ENCODE peak calls at places on chromosomes 16 and 17, in ten cellular contexts. T is IMR-90, O is psoas muscle, V is breast epithelium, W is PC-3, G is lower lobe of right lung, A is AG04450, Z is MM.1S, U is A549, L is K562. K is an unnamed sample.

GRCh38 chr17:44543213-44543904 is 13.9 kb upstream of the FZD2 start:
- DNase-seq in T (peak), O (no peak), V (no peak), W (peak), G (peak), A (peak), Z (no peak), U (peak), L (no peak), K (no peak)

GRCh38 chr16:68146583-68146982 is 61.4 kb downstream of the NFATC3 start:
- DNase-seq in T (peak), O (no peak), V (no peak), W (no peak), G (no peak), A (peak), Z (no peak), U (peak), L (no peak), K (no peak)

GRCh38 chr17:34155947-34156346 is 99.1 kb upstream of the CCL2 start:
- DNase-seq in T (no peak), O (no peak), V (no peak), W (no peak), G (no peak), A (no peak), Z (no peak), U (no peak), L (no peak), K (no peak)

GRCh38 chr17:29212681-29213121 is 32.5 kb upstream of the MYO18A start:
- DNase-seq in T (peak), O (no peak), V (peak), W (no peak), G (no peak), A (no peak), Z (no peak), U (no peak), L (no peak), K (no peak)

GRCh38 chr17:20262116-20262977 is 205.0 kb downstream of the LGALS9B start:
- DNase-seq in T (no peak), O (no peak), V (no peak), W (no peak), G (no peak), A (no peak), Z (no peak), U (no peak), L (no peak), K (no peak)

GRCh38 chr17:7122386-7122785 is 7.8 kb upstream of the ASGR2 start:
- DNase-seq in T (peak), O (no peak), V (no peak), W (no peak), G (no peak), A (no peak), Z (peak), U (no peak), L (no peak), K (no peak)

GRCh38 chr16:13936596-13937081 is 16.7 kb downstream of the ERCC4 start:
- DNase-seq in T (peak), O (peak), V (no peak), W (peak), G (no peak), A (no peak), Z (no peak), U (peak), L (no peak), K (no peak)

GRCh38 chr17:69486779-69487637 is 72.5 kb downstream of the MAP2K6 start:
- DNase-seq in T (no peak), O (no peak), V (no peak), W (no peak), G (no peak), A (no peak), Z (no peak), U (no peak), L (no peak), K (no peak)

GRCh38 chr17:45784583-45785372 is 658 bp downstream of the CRHR1 start:
- DNase-seq in T (no peak), O (peak), V (no peak), W (peak), G (peak), A (no peak), Z (no peak), U (no peak), L (peak), K (peak)

GRCh38 chr17:49515196-49515770 is 20.2 kb downstream of the NGFR start:
- DNase-seq in T (peak), O (peak), V (peak), W (peak), G (peak), A (peak), Z (peak), U (peak), L (peak), K (no peak)

GRCh38 chr16:23608194-23608593 is 12.1 kb upstream of the NDUFAB1 start:
- DNase-seq in T (peak), O (no peak), V (no peak), W (peak), G (no peak), A (peak), Z (no peak), U (peak), L (no peak), K (no peak)

GRCh38 chr17:38864636-38865398 is 5.0 kb upstream of the LASP1 start:
- DNase-seq in T (peak), O (no peak), V (no peak), W (no peak), G (no peak), A (no peak), Z (no peak), U (peak), L (no peak), K (no peak)

GRCh38 chr16:64449511-64449910 is 672.4 kb downstream of the CDH11 start:
- DNase-seq in T (no peak), O (no peak), V (no peak), W (no peak), G (no peak), A (no peak), Z (no peak), U (no peak), L (no peak), K (no peak)

GRCh38 chr17:40345161-40346034 is 19.1 kb downstream of the GJD3 start:
- DNase-seq in T (peak), O (peak), V (peak), W (peak), G (peak), A (no peak), Z (no peak), U (peak), L (peak), K (no peak)

GRCh38 chr16:23557779-23558330 is 328 bp downstream of the UBFD1 start:
- DNase-seq in T (peak), O (no peak), V (peak), W (no peak), G (no peak), A (no peak), Z (peak), U (no peak), L (no peak), K (no peak)

GRCh38 chr17:42347198-42347597 is 41.0 kb downstream of the STAT3 start:
- DNase-seq in T (peak), O (no peak), V (peak), W (no peak), G (no peak), A (peak), Z (no peak), U (peak), L (no peak), K (no peak)

GRCh38 chr16:85905110-85906095 is 6.4 kb downstream of the IRF8 start:
- DNase-seq in T (no peak), O (no peak), V (no peak), W (no peak), G (no peak), A (no peak), Z (no peak), U (no peak), L (no peak), K (no peak)
- H3K27ac ChIP-seq in T (no peak), O (no peak), V (no peak), W (no peak), G (no peak), A (no peak), Z (no peak), U (no peak), L (no peak), K (no peak)

GRCh38 chr16:56688762-56689161 is 6.5 kb downstream of the MT1X start:
- DNase-seq in T (no peak), O (no peak), V (no peak), W (no peak), G (no peak), A (no peak), Z (no peak), U (no peak), L (no peak), K (no peak)
- H3K4me3 ChIP-seq in T (no peak), O (no peak), V (no peak), W (no peak), G (no peak), A (no peak), Z (no peak), U (no peak), L (no peak), K (no peak)

GRCh38 chr17:9636501-9636900 is 8.8 kb upstream of the USP43 start:
- DNase-seq in T (no peak), O (no peak), V (no peak), W (no peak), G (no peak), A (no peak), Z (no peak), U (no peak), L (no peak), K (no peak)

GRCh38 chr17:9632741-9633140 is 12.6 kb upstream of the USP43 start:
- DNase-seq in T (no peak), O (no peak), V (no peak), W (no peak), G (no peak), A (no peak), Z (no peak), U (no peak), L (no peak), K (no peak)

GRCh38 chr17:9635340-9635739 is 10.0 kb upstream of the USP43 start:
- DNase-seq in T (no peak), O (no peak), V (no peak), W (no peak), G (no peak), A (no peak), Z (no peak), U (no peak), L (no peak), K (no peak)
- H3K27ac ChIP-seq in T (no peak), O (no peak), V (no peak), W (no peak), G (no peak), A (no peak), Z (no peak), U (no peak), L (no peak), K (no peak)

DNA sequence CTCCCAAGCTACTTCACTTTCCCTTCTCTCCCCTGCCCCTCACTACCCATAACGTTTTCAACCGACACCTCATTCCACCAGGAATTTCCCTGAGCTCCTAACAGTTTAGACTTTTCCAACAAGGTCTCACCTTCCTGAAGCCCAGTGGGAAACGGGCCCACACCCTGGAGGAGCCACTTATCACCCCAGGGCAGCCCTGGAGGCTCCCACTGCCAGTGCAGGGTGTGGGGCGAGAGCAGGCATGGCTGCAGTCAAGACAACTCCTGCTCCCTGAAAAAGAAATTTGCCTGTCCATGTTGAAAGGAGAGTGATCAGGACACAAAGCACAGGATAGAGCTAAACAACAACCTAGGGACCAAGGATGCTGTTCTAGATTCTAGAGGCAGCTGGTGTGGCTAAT is 1.7 kb upstream of the CCNF start:
- DNase-seq in T (no peak), O (no peak), V (no peak), W (no peak), G (no peak), A (no peak), Z (no peak), U (no peak), L (no peak), K (no peak)
- H3K4me3 ChIP-seq in T (no peak), O (no peak), V (no peak), W (no peak), G (no peak), A (no peak), Z (no peak), U (no peak), L (no peak), K (no peak)

DNA sequence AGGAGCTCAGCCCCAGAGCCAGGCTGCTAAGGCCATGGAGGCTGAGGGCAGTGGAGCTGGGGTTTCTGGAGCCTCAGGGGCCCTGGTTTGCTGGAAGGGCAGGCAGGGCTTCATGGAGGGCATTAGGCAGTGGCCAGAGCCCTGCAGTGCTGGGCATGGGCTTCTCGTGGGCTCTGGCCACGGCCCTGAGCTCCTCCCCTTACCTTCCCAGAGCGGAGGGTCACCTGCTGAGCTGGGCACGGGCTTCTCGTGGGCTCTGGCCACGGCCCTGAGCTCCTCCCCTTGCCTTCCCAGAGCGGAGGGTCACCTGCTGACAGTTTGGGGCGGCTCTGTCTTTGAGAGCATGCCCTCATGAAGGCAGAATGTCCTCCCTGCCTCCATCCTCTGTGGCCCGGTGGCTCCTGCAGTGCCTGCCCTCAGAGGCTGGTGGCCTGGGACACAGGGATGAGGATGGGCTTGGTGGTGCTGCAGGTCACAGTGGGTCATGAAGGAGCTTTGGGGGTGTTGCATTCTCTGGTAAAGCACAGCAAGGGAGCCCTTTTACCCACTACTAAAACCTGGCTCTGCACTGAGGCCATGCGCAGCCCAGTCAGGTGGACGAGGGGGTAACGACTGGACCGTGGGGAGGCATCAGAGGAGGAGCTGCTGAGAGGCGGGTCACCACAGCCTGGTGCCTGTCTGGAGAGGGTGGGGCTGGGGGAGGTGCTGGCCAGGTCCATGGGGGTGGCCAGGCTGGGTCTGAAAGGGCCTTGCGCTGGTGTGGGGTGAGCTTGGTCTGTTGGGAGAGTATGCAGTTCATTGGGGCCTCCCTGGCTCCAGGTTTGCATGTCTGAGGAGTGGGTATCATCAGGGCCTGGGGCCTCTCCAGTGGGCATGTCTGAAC is 2.9 kb upstream of the RNPS1 start:
- DNase-seq in T (no peak), O (no peak), V (no peak), W (no peak), G (no peak), A (no peak), Z (no peak), U (no peak), L (no peak), K (no peak)
- H3K27ac ChIP-seq in T (no peak), O (no peak), V (no peak), W (no peak), G (no peak), A (no peak), Z (no peak), U (no peak), L (no peak), K (no peak)

GRCh38 chr17:30812218-30813177 is 12.0 kb downstream of the CRLF3 start:
- DNase-seq in T (peak), O (no peak), V (no peak), W (peak), G (no peak), A (no peak), Z (no peak), U (no peak), L (no peak), K (no peak)

GRCh38 chr17:30805944-30806456 is 18.5 kb downstream of the CRLF3 start:
- DNase-seq in T (no peak), O (no peak), V (no peak), W (no peak), G (no peak), A (no peak), Z (no peak), U (no peak), L (no peak), K (peak)

GRCh38 chr17:30809867-30810266 is 14.6 kb downstream of the CRLF3 start:
- DNase-seq in T (no peak), O (no peak), V (no peak), W (no peak), G (no peak), A (no peak), Z (no peak), U (no peak), L (no peak), K (peak)

GRCh38 chr17:30808785-30809286 is 15.7 kb downstream of the CRLF3 start:
- DNase-seq in T (no peak), O (no peak), V (no peak), W (no peak), G (no peak), A (no peak), Z (peak), U (no peak), L (no peak), K (peak)
- H3K4me3 ChIP-seq in T (no peak), O (no peak), V (no peak), W (no peak), G (no peak), A (no peak), Z (peak), U (no peak), L (no peak), K (peak)

GRCh38 chr17:78793968-78794367 is 11.9 kb upstream of the CYTH1 start:
- DNase-seq in T (no peak), O (peak), V (no peak), W (no peak), G (peak), A (no peak), Z (no peak), U (no peak), L (no peak), K (no peak)

GRCh38 chr17:78796134-78796900 is 14.2 kb upstream of the CYTH1 start:
- DNase-seq in T (no peak), O (peak), V (no peak), W (no peak), G (peak), A (no peak), Z (no peak), U (no peak), L (no peak), K (no peak)

GRCh38 chr17:78793415-78793814 is 11.3 kb upstream of the CYTH1 start:
- DNase-seq in T (no peak), O (peak), V (no peak), W (no peak), G (peak), A (no peak), Z (no peak), U (no peak), L (no peak), K (no peak)

GRCh38 chr17:78795241-78795640 is 13.2 kb upstream of the CYTH1 start:
- DNase-seq in T (no peak), O (peak), V (no peak), W (no peak), G (peak), A (no peak), Z (no peak), U (no peak), L (no peak), K (no peak)

DNA sequence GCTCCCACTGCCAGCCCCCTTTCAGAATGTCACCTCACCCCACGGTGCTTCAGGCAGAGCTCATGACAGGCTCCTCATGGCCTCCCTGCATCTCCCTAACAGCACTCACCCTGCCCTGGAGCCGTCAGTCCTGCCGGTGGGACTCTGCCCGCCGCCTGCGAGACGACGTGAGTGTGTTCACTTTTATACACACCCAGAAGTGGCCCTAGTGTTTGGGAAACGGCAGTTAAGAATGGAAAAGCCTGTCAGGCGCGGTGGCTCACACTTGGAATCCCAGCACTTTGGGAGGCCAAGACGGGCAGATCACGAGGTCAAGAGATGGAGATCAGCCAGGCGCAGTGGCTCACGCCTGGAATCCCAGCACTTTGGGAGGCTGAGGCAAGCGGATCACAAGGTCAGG is 12.3 kb upstream of the CYTH1 start:
- DNase-seq in T (no peak), O (peak), V (no peak), W (no peak), G (peak), A (no peak), Z (no peak), U (no peak), L (no peak), K (no peak)
- H3K27ac ChIP-seq in T (no peak), O (peak), V (no peak), W (no peak), G (no peak), A (no peak), Z (no peak), U (no peak), L (no peak), K (no peak)

GRCh38 chr17:4535667-4536258 is 19.4 kb downstream of the MYBBP1A start:
- DNase-seq in T (no peak), O (peak), V (no peak), W (no peak), G (no peak), A (no peak), Z (no peak), U (no peak), L (peak), K (no peak)
- H3K4me3 ChIP-seq in T (no peak), O (peak), V (no peak), W (no peak), G (no peak), A (no peak), Z (no peak), U (no peak), L (no peak), K (no peak)

DNA sequence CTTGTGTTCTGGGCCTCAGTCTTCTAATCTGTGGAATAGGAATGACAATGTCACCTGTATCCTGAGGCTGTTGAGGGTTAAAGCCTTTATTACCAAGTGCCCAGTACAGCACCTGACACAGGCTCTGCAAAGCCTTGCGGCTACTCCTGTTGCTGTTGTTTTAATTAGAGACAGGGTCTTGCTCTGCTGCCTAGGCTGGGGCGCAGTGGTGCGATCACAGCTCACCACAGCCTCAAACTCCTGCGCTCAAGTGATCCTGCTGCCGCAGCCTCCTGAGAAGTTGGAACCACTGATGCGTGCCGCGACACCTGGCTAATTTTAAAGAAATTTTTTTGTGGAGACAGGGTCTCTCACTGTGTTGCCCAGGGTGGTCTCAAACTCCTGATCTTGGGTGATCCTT is 5.4 kb downstream of the GSE1 start:
- DNase-seq in T (no peak), O (no peak), V (no peak), W (no peak), G (no peak), A (no peak), Z (no peak), U (no peak), L (no peak), K (no peak)
- H3K27ac ChIP-seq in T (no peak), O (no peak), V (peak), W (no peak), G (peak), A (no peak), Z (no peak), U (no peak), L (peak), K (no peak)

K was measured in CD4-positive, CD25-positive, alpha-beta regulatory T cell.